ENCODE peak calls at places on chromosomes 5 and 9, in five cellular contexts. One of them, this sample, is unnamed.

GRCh38 chr5:36944024-36944423 is 67.5 kb downstream of the NIPBL start:
- DNase-seq in osteoblast: no peak
- DNase-seq in IMR-90: no peak
- DNase-seq in sigmoid colon: no peak
- DNase-seq in fibroblast of lung: no peak
- DNase-seq in this sample: no peak

GRCh38 chr9:38181216-38181615 is 112.2 kb upstream of the SHB start:
- DNase-seq in IMR-90: no peak
- DNase-seq in sigmoid colon: no peak
- DNase-seq in fibroblast of lung: no peak
- DNase-seq in osteoblast: no peak
- DNase-seq in this sample: no peak

GRCh38 chr9:92719028-92719647 is 45.5 kb downstream of the BICD2 start:
- DNase-seq in sigmoid colon: no peak
- DNase-seq in fibroblast of lung: no peak
- DNase-seq in osteoblast: peak; percentile 35
- DNase-seq in IMR-90: no peak
- DNase-seq in this sample: no peak

GRCh38 chr5:81854915-81855314 is 104.0 kb upstream of the SSBP2 start:
- DNase-seq in fibroblast of lung: no peak
- DNase-seq in osteoblast: peak; percentile 59
- DNase-seq in IMR-90: no peak
- DNase-seq in sigmoid colon: no peak
- DNase-seq in this sample: no peak

GRCh38 chr9:85716031-85716877 is 25.5 kb downstream of the AGTPBP1 start:
- DNase-seq in sigmoid colon: no peak
- DNase-seq in osteoblast: no peak
- DNase-seq in IMR-90: no peak
- DNase-seq in fibroblast of lung: no peak
- DNase-seq in this sample: peak; percentile 15

GRCh38 chr9:14095272-14095671 is 218.7 kb downstream of the NFIB start:
- DNase-seq in osteoblast: no peak
- DNase-seq in IMR-90: no peak
- DNase-seq in fibroblast of lung: no peak
- DNase-seq in sigmoid colon: no peak
- DNase-seq in this sample: no peak

GRCh38 chr5:17316973-17317459 is 99.6 kb downstream of the BASP1 start:
- DNase-seq in IMR-90: peak; percentile 23
- DNase-seq in osteoblast: no peak
- DNase-seq in fibroblast of lung: peak; percentile 68
- DNase-seq in sigmoid colon: no peak
- DNase-seq in this sample: no peak

GRCh38 chr5:148912714-148913398 is 86.4 kb downstream of the ADRB2 start:
- DNase-seq in fibroblast of lung: peak; percentile 85
- DNase-seq in sigmoid colon: no peak
- DNase-seq in osteoblast: peak; percentile 90
- DNase-seq in IMR-90: peak; percentile 99
- DNase-seq in this sample: peak; percentile 66

GRCh38 chr9:108813951-108814601 is 41.7 kb downstream of the ACTL7B start:
- DNase-seq in sigmoid colon: no peak
- DNase-seq in IMR-90: no peak
- DNase-seq in fibroblast of lung: peak; percentile 38
- DNase-seq in osteoblast: peak; percentile 89
- DNase-seq in this sample: peak; percentile 9

GRCh38 chr5:134508521-134509195 is 16.8 kb upstream of the JADE2 start:
- DNase-seq in fibroblast of lung: no peak
- DNase-seq in osteoblast: no peak
- DNase-seq in sigmoid colon: peak; percentile 35
- DNase-seq in IMR-90: no peak
- DNase-seq in this sample: no peak

GRCh38 chr9:106862115-106862945 is 636 bp upstream of the ZNF462 start:
- DNase-seq in IMR-90: peak; percentile 52
- DNase-seq in sigmoid colon: peak; percentile 73
- DNase-seq in osteoblast: peak; percentile 86
- DNase-seq in fibroblast of lung: peak; percentile 58
- DNase-seq in this sample: peak; percentile 73

GRCh38 chr5:28402590-28403301 is 1364.4 kb upstream of the CDH9 start:
- DNase-seq in IMR-90: no peak
- DNase-seq in osteoblast: no peak
- DNase-seq in fibroblast of lung: no peak
- DNase-seq in sigmoid colon: no peak
- DNase-seq in this sample: no peak

GRCh38 chr5:91474201-91474600 is 91.1 kb upstream of the ARRDC3 start:
- DNase-seq in fibroblast of lung: peak; percentile 8
- DNase-seq in sigmoid colon: no peak
- DNase-seq in IMR-90: no peak
- DNase-seq in osteoblast: no peak
- DNase-seq in this sample: no peak

GRCh38 chr5:154898210-154898609 is 39.8 kb downstream of the CNOT8 start:
- DNase-seq in sigmoid colon: no peak
- DNase-seq in IMR-90: no peak
- DNase-seq in fibroblast of lung: no peak
- DNase-seq in osteoblast: no peak
- DNase-seq in this sample: no peak

GRCh38 chr5:57486206-57486605 is 3.6 kb upstream of the ACTBL2 start:
- DNase-seq in sigmoid colon: no peak
- DNase-seq in IMR-90: peak; percentile 42
- DNase-seq in fibroblast of lung: no peak
- DNase-seq in osteoblast: no peak
- DNase-seq in this sample: no peak

GRCh38 chr9:124621371-124622328 is 114.5 kb upstream of the NR5A1 start:
- DNase-seq in IMR-90: peak; percentile 37
- DNase-seq in fibroblast of lung: peak; percentile 22
- DNase-seq in osteoblast: no peak
- DNase-seq in sigmoid colon: no peak
- DNase-seq in this sample: no peak

GRCh38 chr5:40578501-40579451 is 100.9 kb upstream of the PTGER4 start:
- DNase-seq in fibroblast of lung: peak; percentile 28
- DNase-seq in sigmoid colon: no peak
- DNase-seq in osteoblast: no peak
- DNase-seq in IMR-90: peak; percentile 46
- DNase-seq in this sample: no peak

GRCh38 chr5:75847561-75848021 is 130.4 kb upstream of the POC5 start:
- DNase-seq in IMR-90: no peak
- DNase-seq in osteoblast: no peak
- DNase-seq in sigmoid colon: no peak
- DNase-seq in fibroblast of lung: no peak
- DNase-seq in this sample: no peak

GRCh38 chr9:116297346-116297745 is 143.8 kb downstream of the PAPPA start:
- DNase-seq in fibroblast of lung: no peak
- DNase-seq in IMR-90: no peak
- DNase-seq in osteoblast: no peak
- DNase-seq in sigmoid colon: no peak
- DNase-seq in this sample: no peak

GRCh38 chr9:134214766-134215394 is 50.5 kb upstream of the RNU6ATAC start:
- DNase-seq in sigmoid colon: peak; percentile 67
- DNase-seq in IMR-90: no peak
- DNase-seq in osteoblast: peak; percentile 71
- DNase-seq in fibroblast of lung: no peak
- DNase-seq in this sample: no peak

GRCh38 chr5:139402561-139403158 is 1.2 kb downstream of the SPATA24 start:
- DNase-seq in osteoblast: no peak
- DNase-seq in fibroblast of lung: no peak
- DNase-seq in sigmoid colon: no peak
- DNase-seq in IMR-90: no peak
- DNase-seq in this sample: peak; percentile 85

GRCh38 chr9:82934949-82935348 is 128.0 kb downstream of the RASEF start:
- DNase-seq in osteoblast: no peak
- DNase-seq in IMR-90: peak; percentile 49
- DNase-seq in fibroblast of lung: peak; percentile 27
- DNase-seq in sigmoid colon: no peak
- DNase-seq in this sample: no peak

GRCh38 chr5:130526708-130527107 is 622.4 kb downstream of the CHSY3 start:
- DNase-seq in osteoblast: no peak
- DNase-seq in fibroblast of lung: no peak
- DNase-seq in IMR-90: no peak
- DNase-seq in sigmoid colon: no peak
- DNase-seq in this sample: no peak

GRCh38 chr9:109381011-109381729 is 60.3 kb upstream of the EPB41L4B start:
- DNase-seq in osteoblast: no peak
- DNase-seq in fibroblast of lung: peak; percentile 36
- DNase-seq in IMR-90: peak; percentile 37
- DNase-seq in sigmoid colon: no peak
- DNase-seq in this sample: no peak

DNA sequence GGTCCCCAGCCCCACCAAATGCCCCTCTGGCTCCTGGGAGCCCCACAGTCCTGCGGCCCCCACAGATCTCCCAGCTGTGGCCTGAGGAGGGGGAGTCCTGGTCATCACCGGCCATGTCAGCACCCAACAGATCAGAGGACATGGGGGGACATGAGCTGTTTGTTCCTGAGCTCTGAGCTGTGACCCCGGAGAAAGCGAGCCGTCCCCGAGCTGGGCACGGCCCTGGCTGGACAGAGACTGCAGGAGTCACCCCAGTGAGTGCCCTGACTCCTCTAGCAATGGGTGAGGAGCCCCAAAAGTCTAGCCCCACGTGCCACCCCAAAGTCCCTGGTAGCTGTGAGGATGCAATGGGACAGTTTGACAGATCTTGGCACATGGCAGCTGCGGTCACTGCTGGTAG is 25.7 kb downstream of the CCDC187 start:
- DNase-seq in IMR-90: no peak
- DNase-seq in osteoblast: no peak
- DNase-seq in fibroblast of lung: no peak
- DNase-seq in sigmoid colon: no peak
- DNase-seq in this sample: no peak
- H3K27me3 ChIP-seq in IMR-90: peaks cover 56% of the 10 kb centered on the region
- H3K27me3 ChIP-seq in osteoblast: peaks cover 28% of the 10 kb centered on the region
- H3K27me3 ChIP-seq in fibroblast of lung: peaks cover 25% of the 10 kb centered on the region
- H3K27me3 ChIP-seq in sigmoid colon: no peaks in the 10 kb centered on the region
- H3K27me3 ChIP-seq in this sample: no peaks in the 10 kb centered on the region

GRCh38 chr9:129332581-129332980 is 154.5 kb upstream of the IER5L start:
- DNase-seq in IMR-90: no peak
- DNase-seq in sigmoid colon: no peak
- DNase-seq in fibroblast of lung: no peak
- DNase-seq in osteoblast: no peak
- DNase-seq in this sample: no peak

GRCh38 chr9:129333613-129333960 is 155.5 kb upstream of the IER5L start:
- DNase-seq in fibroblast of lung: no peak
- DNase-seq in sigmoid colon: no peak
- DNase-seq in IMR-90: no peak
- DNase-seq in osteoblast: no peak
- DNase-seq in this sample: peak; percentile 72

GRCh38 chr9:129335456-129336129 is 157.5 kb upstream of the IER5L start:
- DNase-seq in osteoblast: no peak
- DNase-seq in sigmoid colon: peak; percentile 81
- DNase-seq in IMR-90: no peak
- DNase-seq in fibroblast of lung: no peak
- DNase-seq in this sample: peak; percentile 71

GRCh38 chr9:129334744-129335080 is 156.7 kb upstream of the IER5L start:
- DNase-seq in IMR-90: no peak
- DNase-seq in fibroblast of lung: no peak
- DNase-seq in sigmoid colon: no peak
- DNase-seq in osteoblast: no peak
- DNase-seq in this sample: no peak

DNA sequence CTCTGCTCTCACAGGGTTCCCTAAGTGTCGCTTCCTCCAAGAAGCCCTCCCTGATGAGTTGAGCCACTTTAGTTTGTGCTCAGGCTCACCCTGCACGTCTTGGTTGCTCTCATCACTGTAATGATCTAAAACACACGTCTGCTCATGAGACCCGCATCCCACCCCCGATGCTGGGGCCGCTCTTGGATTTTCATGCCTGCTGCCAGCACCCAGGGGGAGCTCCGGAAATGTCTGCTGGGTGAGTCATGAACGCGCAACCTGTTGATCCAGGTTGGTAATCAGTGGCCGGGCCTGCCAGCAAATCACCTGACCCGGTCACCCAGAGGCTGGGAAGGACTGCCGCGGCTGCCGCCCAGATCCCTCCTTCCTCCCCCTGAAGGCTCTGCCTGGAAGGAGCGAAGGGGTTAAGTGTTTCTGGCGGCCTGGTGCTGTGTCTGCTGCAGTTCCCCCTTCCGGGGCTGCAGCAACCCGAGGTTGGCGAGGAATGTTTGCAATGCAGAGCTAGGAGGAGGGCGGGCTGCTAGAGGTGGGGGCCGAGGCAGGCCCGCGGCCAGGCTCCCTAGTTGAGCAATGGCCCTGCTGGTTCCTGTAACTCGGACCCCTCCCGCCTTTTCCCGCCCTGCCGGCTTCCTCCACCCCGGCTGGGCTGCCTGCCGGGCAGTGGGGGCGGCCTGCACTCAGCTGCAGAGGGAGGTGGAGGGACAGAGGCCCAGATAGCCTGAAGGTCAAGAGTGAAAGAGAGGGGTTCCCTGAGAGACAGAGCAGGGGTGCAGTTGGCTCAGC is 156.1 kb upstream of the IER5L start:
- DNase-seq in osteoblast: peak; percentile 98
- DNase-seq in IMR-90: peak; percentile 92
- DNase-seq in sigmoid colon: peak; percentile 96
- DNase-seq in fibroblast of lung: peak; percentile 95
- DNase-seq in this sample: peak; percentile 96
- H3K4me3 ChIP-seq in osteoblast: peak overlapping the region; percentile 39
- H3K4me3 ChIP-seq in IMR-90: no peak overlapping the region
- H3K4me3 ChIP-seq in sigmoid colon: peak overlapping the region; percentile 29
- H3K4me3 ChIP-seq in fibroblast of lung: no peak overlapping the region
- H3K4me3 ChIP-seq in this sample: peak overlapping the region; percentile 33

GRCh38 chr5:1118738-1119137 is 6.9 kb upstream of the SLC12A7 start:
- DNase-seq in fibroblast of lung: no peak
- DNase-seq in sigmoid colon: peak; percentile 82
- DNase-seq in osteoblast: no peak
- DNase-seq in IMR-90: no peak
- DNase-seq in this sample: peak; percentile 84
- H3K27me3 ChIP-seq in fibroblast of lung: no peaks in the 10 kb centered on the region
- H3K27me3 ChIP-seq in sigmoid colon: no peaks in the 10 kb centered on the region
- H3K27me3 ChIP-seq in osteoblast: peaks cover 13% of the 10 kb centered on the region
- H3K27me3 ChIP-seq in IMR-90: peaks cover 45% of the 10 kb centered on the region
- H3K27me3 ChIP-seq in this sample: no peaks in the 10 kb centered on the region

GRCh38 chr9:91207889-91208651 is 153.6 kb downstream of the AUH start:
- DNase-seq in fibroblast of lung: peak; percentile 84
- DNase-seq in IMR-90: peak; percentile 71
- DNase-seq in osteoblast: no peak
- DNase-seq in sigmoid colon: no peak
- DNase-seq in this sample: no peak

GRCh38 chr9:91210318-91210717 is 151.4 kb downstream of the AUH start:
- DNase-seq in fibroblast of lung: peak; percentile 56
- DNase-seq in sigmoid colon: no peak
- DNase-seq in osteoblast: no peak
- DNase-seq in IMR-90: no peak
- DNase-seq in this sample: no peak

GRCh38 chr9:91211414-91211813 is 150.3 kb downstream of the AUH start:
- DNase-seq in fibroblast of lung: no peak
- DNase-seq in osteoblast: no peak
- DNase-seq in sigmoid colon: no peak
- DNase-seq in IMR-90: no peak
- DNase-seq in this sample: no peak

GRCh38 chr9:91208837-91209236 is 152.9 kb downstream of the AUH start:
- DNase-seq in sigmoid colon: no peak
- DNase-seq in IMR-90: no peak
- DNase-seq in fibroblast of lung: no peak
- DNase-seq in osteoblast: no peak
- DNase-seq in this sample: no peak

DNA sequence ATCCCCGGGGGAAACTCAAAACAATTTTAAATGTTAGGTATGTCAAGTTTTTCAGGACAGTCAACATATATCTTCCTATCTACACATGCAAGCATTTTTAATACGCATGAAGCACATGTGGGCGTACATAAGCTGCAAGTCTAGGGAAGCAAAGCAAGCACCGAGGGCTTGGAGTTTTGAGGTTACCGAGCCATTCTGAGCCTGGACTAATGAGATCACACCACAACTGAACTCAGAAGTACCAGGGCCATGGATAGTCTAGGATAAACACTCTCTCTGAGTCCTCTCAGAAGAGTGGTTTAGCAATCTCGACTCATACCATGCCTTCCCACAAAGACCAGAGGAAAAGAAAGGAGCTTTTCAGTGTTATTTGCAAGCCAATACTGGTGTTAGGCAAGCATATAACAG is 154.2 kb downstream of the AUH start:
- DNase-seq in osteoblast: peak; percentile 73
- DNase-seq in fibroblast of lung: peak; percentile 85
- DNase-seq in IMR-90: peak; percentile 88
- DNase-seq in sigmoid colon: no peak
- DNase-seq in this sample: no peak
- H3K4me3 ChIP-seq in osteoblast: peak overlapping the region; percentile 54
- H3K4me3 ChIP-seq in fibroblast of lung: no peak overlapping the region
- H3K4me3 ChIP-seq in IMR-90: no peak overlapping the region
- H3K4me3 ChIP-seq in sigmoid colon: peak overlapping the region; percentile 9
- H3K4me3 ChIP-seq in this sample: no peak overlapping the region

This sample was measured in H7.